ENCODE peak calls at places on chromosomes 11 and 22, in six cellular contexts. R is transverse colon; C is PC-3; I is CD4-positive, alpha-beta memory T cell; W is K562; A is A549. M is an unnamed sample. For H3K4me1, the result is how much of the 10 kb centered on the place peaks cover.

GRCh38 chr22:30225220-30225922 is 21.2 kb downstream of the LIF start:
- DNase-seq in I (no peak), A (no peak), C (peak), R (no peak), W (no peak), M (no peak)

GRCh38 chr11:763073-763463 is 14.2 kb downstream of the GATD1 start:
- DNase-seq in C (peak), R (peak), A (no peak), I (no peak), W (peak), M (peak)

GRCh38 chr11:123580557-123581275 is 73.7 kb downstream of the SCN3B start:
- DNase-seq in W (peak), R (peak), I (peak), C (peak), A (peak), M (peak)

GRCh38 chr11:21771097-21771496 is 421.8 kb upstream of the ANO5 start:
- DNase-seq in A (no peak), I (no peak), R (no peak), W (no peak), C (no peak), M (no peak)

GRCh38 chr11:62545437-62546243 is 966 bp downstream of the AHNAK start:
- DNase-seq in C (peak), R (peak), A (peak), W (peak), I (peak), M (peak)

GRCh38 chr11:16809901-16810668 is 71.6 kb downstream of the C11orf58 start:
- DNase-seq in I (no peak), A (no peak), W (no peak), R (no peak), C (peak), M (no peak)

GRCh38 chr11:94708642-94709041 is 59.5 kb upstream of the AMOTL1 start:
- DNase-seq in I (no peak), C (peak), A (no peak), R (no peak), W (no peak), M (no peak)

GRCh38 chr22:37747090-37747714 is 50.4 kb downstream of the TRIOBP start:
- DNase-seq in W (peak), R (no peak), A (peak), I (no peak), C (peak), M (no peak)

GRCh38 chr11:76185931-76186401 is 20.3 kb downstream of the WNT11 start:
- DNase-seq in R (no peak), I (peak), C (no peak), A (no peak), W (no peak), M (no peak)

GRCh38 chr22:16949561-16949960 is 58.5 kb downstream of the GAB4 start:
- DNase-seq in I (no peak), W (no peak), C (no peak), R (no peak), A (no peak), M (no peak)

GRCh38 chr11:16985297-16985696 is 28.9 kb downstream of the PLEKHA7 start:
- DNase-seq in C (no peak), I (no peak), R (no peak), A (no peak), W (no peak), M (no peak)

GRCh38 chr11:35183526-35183925 is 44.6 kb downstream of the CD44 start:
- DNase-seq in W (no peak), A (no peak), C (no peak), R (no peak), I (no peak), M (no peak)

GRCh38 chr11:121452609-121453150 is at the start of gene SORL1-AS1:
- DNase-seq in C (peak), W (no peak), I (peak), A (peak), R (peak), M (no peak)

GRCh38 chr11:130782361-130783221 is 133.7 kb downstream of the SNX19 start:
- DNase-seq in I (no peak), W (no peak), C (peak), A (no peak), R (no peak), M (no peak)

GRCh38 chr11:129766858-129767604 is 48.6 kb upstream of the TMEM45B start:
- DNase-seq in I (no peak), W (peak), A (peak), C (peak), R (peak), M (no peak)
- H3K4me1 ChIP-seq in I (under half), W (under half), A (under half), C (under half), R (under half), M (under half)

DNA sequence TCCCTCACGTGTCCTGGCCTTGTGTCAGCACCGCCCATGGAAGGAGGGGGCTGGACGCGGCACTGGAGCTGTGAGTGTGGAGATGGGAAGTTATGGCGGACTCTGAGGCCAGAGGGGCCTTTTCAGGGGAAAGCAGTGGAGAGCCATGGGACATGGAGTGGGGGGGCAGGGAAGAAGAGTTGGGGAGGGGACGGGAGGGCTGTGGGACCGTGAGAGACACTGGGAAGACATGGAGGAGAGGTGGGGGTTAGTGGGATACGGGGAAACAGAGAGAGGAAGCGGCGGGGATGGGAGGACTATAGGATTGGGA is 58.2 kb downstream of the FBXO7 start:
- DNase-seq in W (no peak), R (no peak), I (no peak), A (no peak), C (no peak), M (no peak)
- H3K27ac ChIP-seq in W (peak), R (peak), I (no peak), A (no peak), C (no peak), M (peak)

GRCh38 chr22:24997023-24997422 is 44.5 kb downstream of the KIAA1671 start:
- DNase-seq in I (no peak), W (no peak), C (no peak), R (no peak), A (no peak), M (no peak)

GRCh38 chr22:24995649-24996180 is 43.2 kb downstream of the KIAA1671 start:
- DNase-seq in R (no peak), I (no peak), W (no peak), A (no peak), C (no peak), M (no peak)

GRCh38 chr22:24994070-24994763 is 41.7 kb downstream of the KIAA1671 start:
- DNase-seq in R (peak), A (peak), C (peak), W (no peak), I (no peak), M (no peak)

GRCh38 chr22:24992946-24993345 is 40.4 kb downstream of the KIAA1671 start:
- DNase-seq in C (no peak), I (no peak), A (no peak), R (no peak), W (no peak), M (no peak)

DNA sequence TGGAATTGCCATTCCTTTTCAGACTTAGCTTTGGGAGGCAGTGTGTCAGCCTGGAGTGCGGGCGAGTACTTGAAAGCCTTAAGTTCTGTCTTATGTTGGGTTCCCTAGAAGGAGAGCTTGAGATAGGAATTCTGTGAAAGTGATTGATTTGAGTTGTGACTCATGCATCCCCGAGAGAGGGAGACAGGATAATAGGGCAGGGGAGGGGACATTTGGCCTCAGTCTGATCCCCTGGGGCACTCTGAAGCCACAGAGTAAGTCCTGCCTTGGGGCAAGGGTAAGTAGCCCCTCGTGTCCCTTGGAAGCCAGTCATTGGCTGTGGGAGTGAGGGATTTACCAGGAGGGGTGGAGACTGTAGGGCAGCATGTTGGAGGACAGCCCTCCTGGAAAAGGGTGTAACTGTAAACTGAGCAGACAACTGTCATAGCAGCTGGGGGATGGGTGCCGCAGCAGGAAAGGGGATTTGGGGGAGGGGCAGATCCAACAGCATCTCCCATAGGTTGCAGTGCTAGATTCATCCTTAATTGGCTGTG is 44.0 kb downstream of the KIAA1671 start:
- DNase-seq in W (no peak), C (peak), A (peak), R (peak), I (no peak), M (no peak)
- H3K4me3 ChIP-seq in W (no peak), C (no peak), A (no peak), R (no peak), I (no peak), M (no peak)

GRCh38 chr11:44954051-44954906 is 3.6 kb upstream of the TP53I11 start:
- DNase-seq in A (no peak), W (no peak), C (no peak), I (peak), R (no peak), M (no peak)
- H3K4me1 ChIP-seq in A (under half), W (under half), C (under half), I (under half), R (under half), M (under half)

GRCh38 chr11:128390246-128390645 is 197.1 kb downstream of the ETS1 start:
- DNase-seq in C (no peak), W (no peak), R (no peak), A (no peak), I (no peak), M (no peak)

GRCh38 chr11:128391809-128392208 is 195.5 kb downstream of the ETS1 start:
- DNase-seq in I (no peak), R (no peak), W (no peak), A (no peak), C (no peak), M (no peak)

GRCh38 chr11:128394436-128395089 is 192.8 kb downstream of the ETS1 start:
- DNase-seq in C (no peak), I (no peak), R (no peak), W (no peak), A (no peak), M (no peak)

GRCh38 chr11:128389461-128389976 is 197.8 kb downstream of the ETS1 start:
- DNase-seq in A (no peak), I (no peak), R (no peak), W (no peak), C (no peak), M (no peak)

GRCh38 chr11:128392259-128392658 is 195.1 kb downstream of the ETS1 start:
- DNase-seq in C (no peak), W (no peak), I (no peak), R (no peak), A (no peak), M (no peak)
- H3K27ac ChIP-seq in C (no peak), W (no peak), I (no peak), R (no peak), A (no peak), M (no peak)

GRCh38 chr11:96156379-96156722 is 186.6 kb downstream of the MAML2 start:
- DNase-seq in A (no peak), W (no peak), I (peak), R (no peak), C (no peak), M (no peak)
- H3K4me3 ChIP-seq in A (no peak), W (no peak), I (no peak), R (no peak), C (no peak), M (no peak)

M was measured in lung.